ENCODE peak calls at places on chromosome 5, in ten cellular contexts. Q, B, L, F, V, Z, U, P, H and K are unnamed samples.
A peak's percentile ranks its signal among the peaks of the same experiment; 100 is the strongest.

GRCh38 chr5:74865799-74866652 is at the start of gene FAM169A:
- DNase-seq in P (peak; percentile 55), V (peak; percentile 4), L (peak; percentile 10), F (peak; percentile 68), Q (peak; percentile 63), Z (peak; percentile 60), U (no peak), H (peak; percentile 29), B (peak; percentile 73), K (no peak)

GRCh38 chr5:113293613-113294340 is 141.0 kb downstream of the TSSK1B start:
- DNase-seq in F (peak; percentile 65), V (peak; percentile 45), P (no peak), H (no peak), U (no peak), B (peak; percentile 27), Q (no peak), L (peak; percentile 55), Z (no peak), K (peak; percentile 34)

GRCh38 chr5:159805021-159805420 is 111.3 kb upstream of the ADRA1B start:
- DNase-seq in L (peak; percentile 22), U (peak; percentile 25), F (peak; percentile 41), P (no peak), H (peak; percentile 48), V (no peak), Q (no peak), B (no peak), Z (no peak), K (no peak)

GRCh38 chr5:141441571-141442170 is 11.4 kb downstream of the PCDHGA12 start:
- DNase-seq in U (no peak), B (no peak), Q (no peak), V (no peak), P (no peak), L (no peak), Z (no peak), F (no peak), H (no peak), K (no peak)

GRCh38 chr5:71697967-71698366 is 21.1 kb upstream of the CARTPT start:
- DNase-seq in F (no peak), U (no peak), V (no peak), Z (no peak), Q (no peak), B (peak; percentile 79), H (no peak), L (no peak), P (no peak), K (no peak)

GRCh38 chr5:27266184-27266583 is 227.8 kb upstream of the CDH9 start:
- DNase-seq in Q (no peak), P (no peak), Z (no peak), L (peak; percentile 28), B (no peak), F (no peak), V (no peak), U (no peak), H (peak; percentile 71), K (no peak)

GRCh38 chr5:143494162-143494561 is 90.7 kb upstream of the NR3C1 start:
- DNase-seq in H (peak; percentile 86), V (peak; percentile 94), Q (no peak), F (peak; percentile 90), Z (no peak), B (no peak), L (peak; percentile 91), U (peak; percentile 62), P (no peak), K (no peak)

GRCh38 chr5:56612759-56613158 is 202.6 kb upstream of the MAP3K1 start:
- DNase-seq in F (no peak), Q (no peak), U (no peak), L (no peak), Z (no peak), H (no peak), B (no peak), V (no peak), P (no peak), K (no peak)

GRCh38 chr5:173884402-173885053 is 3.6 kb upstream of the CPEB4 start:
- DNase-seq in V (no peak), H (no peak), P (no peak), F (no peak), Z (peak; percentile 56), Q (no peak), L (no peak), U (no peak), B (no peak), K (no peak)

GRCh38 chr5:164060956-164061355 is 555.5 kb downstream of the MAT2B start:
- DNase-seq in V (no peak), Q (no peak), H (no peak), L (no peak), Z (no peak), B (no peak), P (no peak), F (no peak), U (no peak), K (no peak)

GRCh38 chr5:36389245-36389644 is 87.5 kb upstream of the RANBP3L start:
- DNase-seq in B (no peak), Q (no peak), V (no peak), F (no peak), L (peak; percentile 44), U (no peak), P (no peak), H (no peak), Z (no peak), K (peak; percentile 10)

GRCh38 chr5:158858011-158858410 is 241.7 kb downstream of the EBF1 start:
- DNase-seq in P (no peak), L (no peak), F (no peak), V (no peak), U (no peak), H (no peak), Z (no peak), B (no peak), Q (no peak), K (no peak)

GRCh38 chr5:149748471-149749094 is 18.5 kb downstream of the PPARGC1B start:
- DNase-seq in U (no peak), H (no peak), V (no peak), Z (no peak), Q (no peak), L (no peak), F (no peak), P (no peak), B (no peak), K (no peak)

GRCh38 chr5:154189819-154190651 is 498 bp upstream of the GALNT10 start:
- DNase-seq in H (peak; percentile 47), U (peak; percentile 54), L (peak; percentile 74), Q (peak; percentile 67), P (peak; percentile 91), B (peak; percentile 81), V (peak; percentile 66), Z (peak; percentile 76), F (peak; percentile 93), K (peak; percentile 79)

GRCh38 chr5:151319334-151319733 is 15.8 kb upstream of the SLC36A3 start:
- DNase-seq in Q (no peak), P (no peak), L (peak; percentile 6), H (no peak), B (no peak), U (no peak), F (peak; percentile 39), V (peak; percentile 2), Z (peak; percentile 45), K (no peak)

GRCh38 chr5:181008136-181008535 is 19.5 kb downstream of the BTNL3 start:
- DNase-seq in P (no peak), Z (no peak), H (no peak), V (no peak), Q (no peak), L (no peak), B (no peak), F (no peak), U (no peak), K (no peak)

GRCh38 chr5:124812771-124813358 is 66.4 kb upstream of the ZNF608 start:
- DNase-seq in F (no peak), H (no peak), V (no peak), U (no peak), Z (no peak), Q (no peak), L (no peak), B (no peak), P (no peak), K (peak; percentile 82)

GRCh38 chr5:111734013-111734412 is 23.0 kb downstream of the NREP start:
- DNase-seq in U (no peak), F (peak; percentile 76), L (peak; percentile 85), B (no peak), Q (no peak), Z (no peak), P (no peak), H (peak; percentile 91), V (peak; percentile 65), K (no peak)

GRCh38 chr5:93510626-93511420 is 70.2 kb downstream of the NR2F1-AS1 start:
- DNase-seq in F (no peak), U (no peak), B (no peak), L (no peak), H (no peak), Q (peak; percentile 5), V (no peak), Z (no peak), P (no peak), K (peak; percentile 66)

GRCh38 chr5:76351577-76351976 is 51.5 kb upstream of the IQGAP2 start:
- DNase-seq in F (no peak), V (no peak), L (no peak), H (no peak), Z (no peak), U (no peak), B (no peak), P (no peak), Q (no peak), K (no peak)

GRCh38 chr5:112186401-112186990 is 232.6 kb downstream of the EPB41L4A start:
- DNase-seq in P (peak; percentile 25), U (peak; percentile 10), F (peak; percentile 68), Q (peak; percentile 40), H (peak; percentile 23), V (peak; percentile 53), B (no peak), Z (no peak), L (peak; percentile 56), K (peak; percentile 60)

GRCh38 chr5:160356550-160357347 is 13.7 kb downstream of the C1QTNF2 start:
- DNase-seq in V (no peak), B (no peak), Q (no peak), Z (no peak), U (no peak), L (no peak), H (no peak), F (no peak), P (no peak), K (no peak)

GRCh38 chr5:94693043-94693822 is 74.8 kb downstream of the SLF1 start:
- DNase-seq in H (peak; percentile 93), V (peak; percentile 93), Z (no peak), P (no peak), Q (peak; percentile 57), U (peak; percentile 67), B (no peak), F (peak; percentile 90), L (peak; percentile 86), K (peak; percentile 50)

GRCh38 chr5:72063219-72063819 is 44.0 kb upstream of the MAP1B start:
- DNase-seq in Q (no peak), U (no peak), B (peak; percentile 67), H (peak; percentile 17), F (peak; percentile 25), Z (no peak), V (peak; percentile 36), L (peak; percentile 47), P (no peak), K (peak; percentile 11)

GRCh38 chr5:73114029-73114688 is 6.2 kb upstream of the TMEM171 start:
- DNase-seq in Z (no peak), V (no peak), F (no peak), Q (no peak), P (no peak), B (no peak), U (no peak), L (no peak), H (no peak), K (no peak)

GRCh38 chr5:75306746-75307145 is 30.3 kb upstream of the HMGCR start:
- DNase-seq in F (no peak), P (no peak), H (no peak), Z (no peak), B (no peak), L (no peak), U (no peak), Q (no peak), V (no peak), K (no peak)

GRCh38 chr5:98471458-98471857 is 302.0 kb upstream of the RGMB start:
- DNase-seq in Q (no peak), P (no peak), U (no peak), Z (no peak), B (no peak), F (no peak), L (no peak), V (no peak), H (no peak), K (no peak)

GRCh38 chr5:6448622-6449464 is at the start of gene UBE2QL1:
- DNase-seq in B (peak; percentile 36), U (no peak), F (peak; percentile 20), H (no peak), Q (peak; percentile 70), P (no peak), L (peak; percentile 6), Z (no peak), V (no peak), K (peak; percentile 25)